ENCODE peak calls at places on chromosomes 7 and 10, in six cellular contexts. U, C, M, Z, E and H are unnamed samples.

GRCh38 chr7:142357953-142358520 is 100.2 kb upstream of the PRSS58 start:
- DNase-seq in E (peak), M (peak), Z (peak), C (no peak), U (no peak), H (no peak)

GRCh38 chr7:103114576-103115008 is 34.3 kb downstream of the NAPEPLD start:
- DNase-seq in E (no peak), Z (peak), M (no peak), C (no peak), U (no peak), H (no peak)

GRCh38 chr10:71554671-71555070 is 158.0 kb downstream of the CDH23 start:
- DNase-seq in E (no peak), Z (no peak), M (no peak), U (no peak), C (no peak), H (no peak)

GRCh38 chr10:73817826-73818225 is 6.4 kb upstream of the NDST2 start:
- DNase-seq in Z (no peak), M (no peak), E (no peak), C (no peak), U (no peak), H (no peak)

GRCh38 chr10:13758302-13758701 is 171.5 kb downstream of the PRPF18 start:
- DNase-seq in Z (no peak), U (no peak), C (no peak), E (peak), M (peak), H (no peak)

GRCh38 chr10:99658622-99659030 is 683 bp upstream of the ENTPD7 start:
- DNase-seq in U (peak), Z (peak), M (peak), E (peak), C (no peak), H (no peak)

GRCh38 chr7:149722356-149722957 is 50.9 kb downstream of the ZNF467 start:
- DNase-seq in Z (no peak), E (no peak), C (no peak), U (no peak), M (no peak), H (no peak)

GRCh38 chr10:32911285-32912016 is 46.6 kb downstream of the ITGB1 start:
- DNase-seq in E (no peak), C (no peak), Z (no peak), M (no peak), U (no peak), H (no peak)

GRCh38 chr7:157402388-157402703 is 65.5 kb downstream of the DNAJB6 start:
- DNase-seq in C (no peak), E (no peak), Z (no peak), M (no peak), U (no peak), H (no peak)

GRCh38 chr7:140924019-140924820 is 509 bp downstream of the BRAF start:
- DNase-seq in Z (peak), C (peak), M (peak), E (peak), U (peak), H (peak)

GRCh38 chr7:19442016-19442785 is 266.6 kb downstream of the POLR1F start:
- DNase-seq in U (no peak), Z (peak), M (peak), E (peak), C (no peak), H (no peak)
- TF ChIP-seq CTCF in U (no peak), Z (peak), M (peak), E (peak), C (no peak), H (peak)

DNA sequence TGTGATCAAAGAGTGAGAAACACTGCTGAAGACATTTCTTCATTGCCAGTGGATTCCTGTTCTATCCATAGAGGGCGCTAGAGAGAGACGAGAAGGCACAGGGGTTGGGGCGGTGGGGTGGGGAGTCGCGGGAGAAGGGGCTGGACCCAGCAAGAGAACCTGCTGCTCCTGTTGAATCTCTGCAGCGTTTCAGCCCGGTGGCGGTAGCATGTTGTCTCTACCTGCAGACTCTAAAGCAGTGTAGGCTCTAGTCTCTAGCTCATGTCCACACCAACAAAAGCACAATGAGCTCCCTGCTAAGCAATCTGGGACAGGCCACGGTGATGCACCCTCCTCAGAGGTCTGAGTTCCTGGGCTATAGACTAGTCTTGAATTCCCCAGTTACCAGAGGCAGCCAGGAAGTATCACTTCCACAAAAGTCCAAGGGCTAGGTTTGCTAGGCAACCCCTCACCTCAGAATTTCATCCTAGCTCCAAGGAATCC is 167.7 kb downstream of the DGKB start:
- DNase-seq in E (peak), M (peak), U (peak), C (no peak), Z (no peak), H (no peak)
- TF ChIP-seq CTCF in E (peak), M (peak), U (no peak), C (no peak), Z (no peak), H (peak)

GRCh38 chr10:115948415-115948814 is 324.6 kb downstream of the GFRA1 start:
- DNase-seq in U (no peak), E (peak), M (no peak), C (no peak), Z (no peak), H (no peak)
- TF ChIP-seq CTCF in U (no peak), E (peak), M (peak), C (no peak), Z (peak), H (peak)

GRCh38 chr7:87218941-87219544 is 489 bp downstream of the TMEM243 start:
- DNase-seq in M (peak), E (peak), C (peak), Z (peak), U (peak), H (no peak)
- TF ChIP-seq CTCF in M (no peak), E (no peak), C (no peak), Z (no peak), U (no peak), H (no peak)

GRCh38 chr10:78169214-78169613 is 135.6 kb downstream of the RPS24 start:
- DNase-seq in C (no peak), M (no peak), E (no peak), U (no peak), Z (no peak), H (no peak)

GRCh38 chr10:78164687-78165086 is 131.0 kb downstream of the RPS24 start:
- DNase-seq in E (no peak), C (no peak), U (no peak), M (no peak), Z (no peak), H (no peak)

GRCh38 chr10:78162867-78163266 is 129.2 kb downstream of the RPS24 start:
- DNase-seq in C (no peak), U (no peak), M (no peak), E (no peak), Z (no peak), H (no peak)

GRCh38 chr10:78165172-78165571 is 131.5 kb downstream of the RPS24 start:
- DNase-seq in U (no peak), M (no peak), E (no peak), C (no peak), Z (no peak), H (no peak)

DNA sequence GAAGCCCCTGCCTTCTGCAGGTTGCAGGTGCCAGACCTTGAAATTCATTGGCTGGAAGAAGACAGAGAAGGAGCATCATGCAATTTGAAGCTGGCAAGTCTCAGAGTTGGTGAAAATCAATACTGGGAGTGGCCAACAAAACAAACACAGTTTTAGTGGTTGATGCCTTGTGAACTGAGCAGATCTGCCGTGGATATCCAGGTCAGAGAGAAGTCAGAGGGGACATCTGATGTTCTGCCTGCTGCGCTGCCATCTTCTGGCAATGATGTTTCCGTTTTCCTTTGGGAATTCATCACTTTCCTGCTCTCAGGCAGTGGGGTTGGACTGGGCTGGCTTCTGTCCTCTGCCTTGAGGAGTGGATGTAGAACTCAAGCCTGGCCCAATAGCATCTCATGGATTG is 132.0 kb downstream of the RPS24 start:
- DNase-seq in Z (no peak), C (no peak), E (peak), M (peak), U (no peak), H (no peak)
- TF ChIP-seq CTCF in Z (no peak), C (no peak), E (peak), M (no peak), U (no peak), H (no peak)

DNA sequence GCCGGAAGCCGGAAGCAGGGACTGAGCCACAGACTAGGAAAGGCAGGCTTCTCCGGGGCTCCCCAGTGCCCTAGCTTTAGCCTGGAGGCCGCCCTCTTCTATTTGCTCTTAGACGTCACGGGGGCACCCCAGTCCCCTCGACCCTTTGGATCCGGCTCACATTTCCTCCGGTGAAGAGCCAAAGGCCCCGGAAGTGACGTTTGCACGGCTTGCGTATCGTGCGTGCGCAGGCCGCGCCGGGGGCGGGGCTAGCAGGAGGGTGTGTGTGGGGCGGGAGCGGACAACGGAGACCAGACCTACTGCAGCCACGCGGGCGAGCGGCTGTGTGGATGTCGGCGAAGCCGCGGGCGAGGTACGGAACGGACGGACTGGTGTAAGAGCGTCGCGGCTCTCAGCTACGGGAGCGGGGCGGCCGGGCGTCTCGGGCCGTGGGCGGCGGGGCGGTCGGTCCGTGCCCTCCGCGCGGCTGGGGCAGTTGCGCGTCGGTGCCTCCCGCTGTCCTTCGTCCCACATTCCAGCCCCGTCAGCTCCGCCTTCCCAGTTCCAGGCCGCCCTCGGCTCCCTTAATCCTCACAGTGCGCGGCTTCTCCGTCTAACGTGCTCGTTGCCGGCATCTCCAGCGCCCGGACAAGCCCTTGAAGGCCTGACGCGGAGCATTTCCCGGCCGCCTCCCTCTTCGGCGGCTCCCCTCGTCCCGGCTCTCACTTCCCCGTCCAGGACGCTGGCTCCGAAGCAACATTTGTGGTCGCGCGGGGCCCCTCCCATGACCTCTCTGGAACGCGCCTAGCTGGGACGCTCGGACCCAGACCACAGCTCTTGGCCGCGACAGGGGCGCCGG is 25.8 kb downstream of the KCTD7 start:
- DNase-seq in U (peak), C (peak), E (peak), M (peak), Z (peak), H (peak)
- TF ChIP-seq CTCF in U (no peak), C (peak), E (no peak), M (no peak), Z (no peak), H (peak)

DNA sequence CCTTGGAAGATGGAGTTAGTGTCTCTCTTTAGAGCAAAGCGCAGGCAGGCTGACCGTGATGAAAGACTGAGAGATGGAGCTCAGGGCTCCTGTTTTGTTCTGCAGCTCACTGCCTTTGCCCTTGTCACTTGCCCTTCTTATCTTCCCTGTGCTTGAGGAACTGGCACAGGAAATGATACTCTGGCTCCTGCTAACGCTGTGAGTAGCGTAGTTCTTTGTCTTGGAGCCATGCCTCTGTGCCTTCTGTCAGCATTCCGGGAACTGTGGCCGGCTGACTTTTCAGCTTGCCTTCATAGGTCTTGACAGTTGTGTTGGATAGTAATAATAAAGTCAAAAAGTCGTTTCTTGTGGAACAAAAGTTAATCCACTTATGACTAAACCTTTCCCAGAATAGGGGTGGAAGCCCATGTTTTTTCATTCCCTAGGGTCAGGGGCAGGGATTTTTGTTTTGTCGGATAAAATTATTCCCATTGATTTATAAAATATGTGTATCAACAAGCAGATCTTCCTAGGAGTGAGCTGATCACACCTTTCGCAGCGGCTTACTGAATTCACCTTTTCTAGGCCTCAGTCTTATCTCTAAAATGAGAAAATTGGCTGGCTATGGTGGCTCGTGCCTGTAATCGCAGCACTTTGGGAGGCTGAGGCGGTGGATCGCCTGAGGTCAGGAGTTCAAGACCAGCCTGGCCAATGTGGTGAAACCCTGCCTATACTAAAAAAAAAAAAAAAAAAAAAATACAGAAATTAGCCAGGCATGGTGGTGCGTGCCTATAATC is 16.6 kb upstream of the TMEM236 start:
- DNase-seq in M (no peak), C (peak), Z (no peak), U (peak), E (no peak), H (no peak)
- TF ChIP-seq CTCF in M (no peak), C (no peak), Z (no peak), U (no peak), E (no peak), H (no peak)